ENCODE peak calls at places on chromosome 13, in five cellular contexts. I is body of pancreas; U is H9; A is CD8-positive, alpha-beta T cell; T is foreskin fibroblast. J is an unnamed sample.

GRCh38 chr13:95614641-95615245 is 29.8 kb downstream of the DZIP1 start:
- DNase-seq in A (no peak), I (peak; percentile 53), U (no peak), T (no peak), J (no peak)

GRCh38 chr13:59960683-59961082 is 203.0 kb downstream of the DIAPH3 start:
- DNase-seq in A (no peak), U (no peak), I (no peak), T (no peak), J (no peak)

GRCh38 chr13:33352520-33352919 is 67.0 kb upstream of the STARD13 start:
- DNase-seq in I (no peak), U (no peak), A (no peak), T (no peak), J (no peak)

GRCh38 chr13:99425485-99426341 is 75.6 kb upstream of the TM9SF2 start:
- DNase-seq in I (no peak), A (peak; percentile 62), T (no peak), U (peak; percentile 24), J (no peak)

GRCh38 chr13:22243519-22244197 is 572.8 kb downstream of the FGF9 start:
- DNase-seq in U (no peak), T (no peak), A (no peak), I (no peak), J (no peak)

GRCh38 chr13:109750376-109750775 is 36.0 kb downstream of the IRS2 start:
- DNase-seq in T (no peak), A (no peak), U (no peak), I (no peak), J (no peak)

GRCh38 chr13:90868321-90868920 is 479.1 kb upstream of the MIR17HG start:
- DNase-seq in I (peak; percentile 26), T (no peak), A (no peak), U (no peak), J (peak; percentile 16)

GRCh38 chr13:111976474-111977183 is 90.3 kb upstream of the SOX1 start:
- DNase-seq in I (no peak), T (no peak), U (no peak), A (no peak), J (no peak)

GRCh38 chr13:86907116-86907515 is 764.1 kb upstream of the SLITRK5 start:
- DNase-seq in A (no peak), T (no peak), I (no peak), U (no peak), J (no peak)

GRCh38 chr13:100336795-100337516 is 248.1 kb downstream of the PCCA start:
- DNase-seq in U (no peak), I (no peak), A (no peak), T (no peak), J (no peak)

GRCh38 chr13:34667356-34668218 is 274.5 kb upstream of the NBEA start:
- DNase-seq in I (no peak), U (no peak), T (no peak), A (no peak), J (no peak)

GRCh38 chr13:110813646-110814624 is 100.4 kb downstream of the ING1 start:
- DNase-seq in T (no peak), I (no peak), A (no peak), U (no peak), J (peak; percentile 12)

GRCh38 chr13:114078501-114079451 is 53.6 kb downstream of the RASA3 start:
- DNase-seq in A (peak; percentile 48), I (peak; percentile 11), U (no peak), T (peak; percentile 77), J (no peak)

GRCh38 chr13:37225414-37226047 is 120.1 kb upstream of the CSNK1A1L start:
- DNase-seq in U (no peak), I (no peak), T (no peak), A (no peak), J (no peak)

GRCh38 chr13:37889102-37889501 is 19.5 kb upstream of the TRPC4 start:
- DNase-seq in U (no peak), T (no peak), A (no peak), I (no peak), J (no peak)

GRCh38 chr13:47291116-47291656 is 394.3 kb upstream of the HTR2A start:
- DNase-seq in I (no peak), A (no peak), T (no peak), U (no peak), J (no peak)

GRCh38 chr13:71577127-71577526 is 289.9 kb downstream of the DACH1 start:
- DNase-seq in A (no peak), I (no peak), T (no peak), U (no peak), J (no peak)

GRCh38 chr13:66266761-66267160 is 963.4 kb downstream of the PCDH9 start:
- DNase-seq in I (no peak), A (no peak), U (no peak), T (no peak), J (no peak)

GRCh38 chr13:94192576-94192975 is 286.9 kb downstream of the DCT start:
- DNase-seq in U (peak; percentile 57), I (peak; percentile 19), T (no peak), A (no peak), J (peak; percentile 13)

GRCh38 chr13:100131863-100132574 is 43.1 kb downstream of the PCCA start:
- DNase-seq in I (no peak), U (no peak), A (no peak), T (peak; percentile 91), J (peak; percentile 77)

GRCh38 chr13:62556973-62557372 is 1141.3 kb upstream of the PCDH20 start:
- DNase-seq in U (no peak), I (no peak), A (no peak), T (no peak), J (no peak)

GRCh38 chr13:46831588-46832194 is 34.7 kb upstream of the ESD start:
- DNase-seq in T (peak; percentile 48), A (no peak), U (no peak), I (peak; percentile 16), J (peak; percentile 40)

GRCh38 chr13:98443329-98443728 is 133.6 kb downstream of the STK24 start:
- DNase-seq in I (no peak), A (no peak), T (peak; percentile 89), U (no peak), J (no peak)

GRCh38 chr13:109113427-109113826 is 484.0 kb downstream of the MYO16 start:
- DNase-seq in U (no peak), A (no peak), T (no peak), I (no peak), J (no peak)

GRCh38 chr13:62512194-62513141 is 1096.8 kb upstream of the PCDH20 start:
- DNase-seq in A (no peak), T (peak; percentile 7), I (peak; percentile 62), U (peak; percentile 73), J (peak; percentile 55)

GRCh38 chr13:79533781-79534400 is 52.9 kb downstream of the NDFIP2 start:
- DNase-seq in A (no peak), I (no peak), U (no peak), T (no peak), J (no peak)

GRCh38 chr13:71515639-71516038 is 351.4 kb downstream of the DACH1 start:
- DNase-seq in A (no peak), T (no peak), I (no peak), U (no peak), J (no peak)

GRCh38 chr13:110284809-110285519 is 22.0 kb downstream of the COL4A1 start:
- DNase-seq in A (no peak), T (no peak), I (peak; percentile 1), U (no peak), J (no peak)

GRCh38 chr13:86946734-86947133 is 724.4 kb upstream of the SLITRK5 start:
- DNase-seq in U (no peak), I (no peak), T (no peak), A (no peak), J (no peak)

GRCh38 chr13:41271456-41272285 is 8.3 kb upstream of the MTRF1 start:
- DNase-seq in U (no peak), I (no peak), A (peak; percentile 24), T (no peak), J (no peak)

GRCh38 chr13:54356849-54357248 is 1328.2 kb downstream of the OLFM4 start:
- DNase-seq in U (no peak), A (no peak), T (no peak), I (no peak), J (no peak)

GRCh38 chr13:87810391-87810801 is 139.2 kb downstream of the SLITRK5 start:
- DNase-seq in U (peak; percentile 75), A (no peak), I (no peak), T (no peak), J (peak; percentile 24)

GRCh38 chr13:92196566-92197256 is 798.3 kb downstream of the GPC5 start:
- DNase-seq in U (no peak), A (no peak), T (no peak), I (no peak), J (no peak)

GRCh38 chr13:38785047-38785446 is 98.2 kb downstream of the FREM2 start:
- DNase-seq in I (no peak), A (no peak), U (no peak), T (no peak), J (no peak)

GRCh38 chr13:49240017-49240416 is 7.7 kb upstream of the CDADC1 start:
- DNase-seq in I (no peak), A (peak; percentile 41), T (no peak), U (no peak), J (no peak)

DNA sequence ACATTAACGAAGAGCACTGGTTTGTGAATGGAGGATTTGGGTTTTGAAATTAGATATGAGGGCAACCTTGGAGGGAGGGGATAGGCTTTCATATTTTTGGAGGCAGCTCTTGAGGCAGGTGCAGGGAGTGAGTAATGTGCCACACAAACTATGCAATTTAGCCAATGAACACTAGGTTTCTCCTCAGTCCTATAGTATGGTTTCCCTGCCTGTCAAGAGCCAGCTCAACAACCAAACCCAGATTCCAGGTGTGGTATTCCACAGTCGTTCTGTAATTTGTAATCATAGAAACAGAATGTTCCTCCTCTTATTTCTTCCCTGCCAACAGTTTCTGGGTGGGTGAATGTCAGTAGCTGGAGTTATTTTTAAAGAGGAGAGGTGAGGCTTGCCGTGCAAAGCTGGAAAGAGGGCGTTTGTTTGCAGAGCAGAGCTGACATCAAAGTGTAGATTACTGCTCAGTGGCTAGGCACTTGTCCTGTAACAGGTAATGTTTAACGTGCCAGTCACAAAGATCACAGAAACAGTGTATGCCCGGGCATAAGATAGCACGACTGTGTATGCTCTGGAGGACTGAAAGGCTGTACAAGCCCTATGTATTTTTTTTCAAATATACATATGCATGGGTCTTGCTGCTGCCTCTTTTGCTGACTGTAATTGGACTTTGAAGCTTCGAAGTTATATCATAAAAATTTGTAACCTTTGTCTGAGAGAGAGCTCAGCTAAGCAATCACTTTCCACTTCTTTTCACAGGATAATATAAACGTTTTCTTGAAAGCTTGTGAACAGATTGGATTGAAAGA is 124.3 kb downstream of the LMO7 start:
- DNase-seq in A (no peak), U (no peak), I (peak; percentile 67), T (no peak), J (peak; percentile 75)
- TF ChIP-seq CTCF in A (peak; percentile 17), U (no peak), I (peak; percentile 47), T (no peak), J (no peak)

GRCh38 chr13:51912091-51912490 is 50.3 kb downstream of the CCDC70 start:
- DNase-seq in T (no peak), A (no peak), I (peak; percentile 16), U (peak; percentile 26), J (no peak)
- TF ChIP-seq CTCF in T (no peak), A (no peak), I (peak; percentile 39), U (no peak), J (no peak)

GRCh38 chr13:39856714-39857113 is 201.3 kb downstream of the COG6 start:
- DNase-seq in T (no peak), U (no peak), I (no peak), A (no peak), J (no peak)
- TF ChIP-seq CTCF in T (no peak), U (no peak), I (no peak), A (no peak), J (no peak)

GRCh38 chr13:27619711-27620376 is 485 bp downstream of the LNX2 start:
- DNase-seq in U (no peak), T (peak; percentile 35), A (peak; percentile 37), I (no peak), J (peak; percentile 7)
- TF ChIP-seq CTCF in U (peak; percentile 33), T (peak; percentile 26), A (no peak), I (peak; percentile 38), J (no peak)

GRCh38 chr13:96822900-96823299 is 171.4 kb downstream of the OXGR1 start:
- DNase-seq in T (no peak), A (no peak), I (peak; percentile 34), U (peak; percentile 65), J (peak; percentile 4)
- TF ChIP-seq CTCF in T (no peak), A (no peak), I (peak; percentile 54), U (peak; percentile 73), J (no peak)

J was measured in A549.